ENCODE peak calls at places on chromosome 2, in eight cellular contexts. One of them, this sample, is unnamed.

GRCh38 chr2:134120160-134120717 is 133.6 kb upstream of the MGAT5 start:
- DNase-seq in astrocyte: no peak
- DNase-seq in thyroid gland: peak; percentile 37
- DNase-seq in NCI-H146: peak; percentile 52
- DNase-seq in sciatic nerve: peak; percentile 70
- DNase-seq in T-helper 17 cell: no peak
- DNase-seq in heart right ventricle: no peak
- DNase-seq in astrocyte of the spinal cord: peak; percentile 9
- DNase-seq in this sample: no peak

GRCh38 chr2:217743980-217744761 is 258.6 kb downstream of the TNS1 start:
- DNase-seq in NCI-H146: no peak
- DNase-seq in sciatic nerve: no peak
- DNase-seq in heart right ventricle: peak; percentile 55
- DNase-seq in astrocyte: no peak
- DNase-seq in astrocyte of the spinal cord: no peak
- DNase-seq in T-helper 17 cell: no peak
- DNase-seq in thyroid gland: no peak
- DNase-seq in this sample: no peak

GRCh38 chr2:38620282-38620977 is 17.7 kb upstream of the HNRNPLL start:
- DNase-seq in astrocyte: peak; percentile 66
- DNase-seq in astrocyte of the spinal cord: peak; percentile 81
- DNase-seq in T-helper 17 cell: no peak
- DNase-seq in heart right ventricle: no peak
- DNase-seq in NCI-H146: peak; percentile 18
- DNase-seq in sciatic nerve: no peak
- DNase-seq in thyroid gland: no peak
- DNase-seq in this sample: peak; percentile 62

GRCh38 chr2:72745679-72746368 is 80.0 kb downstream of the EXOC6B start:
- DNase-seq in T-helper 17 cell: no peak
- DNase-seq in sciatic nerve: no peak
- DNase-seq in thyroid gland: no peak
- DNase-seq in astrocyte: peak; percentile 46
- DNase-seq in NCI-H146: peak; percentile 66
- DNase-seq in heart right ventricle: peak; percentile 13
- DNase-seq in astrocyte of the spinal cord: peak; percentile 78
- DNase-seq in this sample: peak; percentile 41

GRCh38 chr2:25276569-25277465 is 64.9 kb downstream of the DNMT3A start:
- DNase-seq in astrocyte of the spinal cord: no peak
- DNase-seq in heart right ventricle: peak; percentile 64
- DNase-seq in sciatic nerve: peak; percentile 81
- DNase-seq in thyroid gland: peak; percentile 40
- DNase-seq in T-helper 17 cell: peak; percentile 74
- DNase-seq in astrocyte: no peak
- DNase-seq in NCI-H146: no peak
- DNase-seq in this sample: peak; percentile 78

GRCh38 chr2:72833084-72833714 is 7.4 kb upstream of the EXOC6B start:
- DNase-seq in sciatic nerve: no peak
- DNase-seq in astrocyte of the spinal cord: no peak
- DNase-seq in NCI-H146: peak; percentile 81
- DNase-seq in heart right ventricle: no peak
- DNase-seq in astrocyte: no peak
- DNase-seq in T-helper 17 cell: no peak
- DNase-seq in thyroid gland: no peak
- DNase-seq in this sample: no peak

GRCh38 chr2:174729797-174730529 is 34.3 kb downstream of the CHRNA1 start:
- DNase-seq in astrocyte of the spinal cord: no peak
- DNase-seq in heart right ventricle: no peak
- DNase-seq in NCI-H146: peak; percentile 37
- DNase-seq in thyroid gland: peak; percentile 8
- DNase-seq in sciatic nerve: no peak
- DNase-seq in T-helper 17 cell: peak; percentile 28
- DNase-seq in astrocyte: no peak
- DNase-seq in this sample: peak; percentile 84

GRCh38 chr2:158486970-158487325 is 30.2 kb downstream of the PKP4 start:
- DNase-seq in NCI-H146: no peak
- DNase-seq in heart right ventricle: no peak
- DNase-seq in T-helper 17 cell: no peak
- DNase-seq in astrocyte of the spinal cord: no peak
- DNase-seq in sciatic nerve: no peak
- DNase-seq in astrocyte: peak; percentile 61
- DNase-seq in thyroid gland: no peak
- DNase-seq in this sample: no peak

GRCh38 chr2:64288321-64288931 is 144.2 kb upstream of the PELI1 start:
- DNase-seq in astrocyte of the spinal cord: peak; percentile 83
- DNase-seq in T-helper 17 cell: no peak
- DNase-seq in NCI-H146: no peak
- DNase-seq in astrocyte: peak; percentile 69
- DNase-seq in sciatic nerve: no peak
- DNase-seq in thyroid gland: no peak
- DNase-seq in heart right ventricle: peak; percentile 50
- DNase-seq in this sample: peak; percentile 91

GRCh38 chr2:188623995-188624643 is 332.4 kb downstream of the GULP1 start:
- DNase-seq in astrocyte of the spinal cord: peak; percentile 86
- DNase-seq in astrocyte: peak; percentile 85
- DNase-seq in thyroid gland: no peak
- DNase-seq in T-helper 17 cell: no peak
- DNase-seq in sciatic nerve: no peak
- DNase-seq in NCI-H146: peak; percentile 41
- DNase-seq in heart right ventricle: no peak
- DNase-seq in this sample: no peak

GRCh38 chr2:189595412-189595811 is 14.8 kb upstream of the SLC40A1 start:
- DNase-seq in thyroid gland: no peak
- DNase-seq in sciatic nerve: no peak
- DNase-seq in heart right ventricle: no peak
- DNase-seq in astrocyte of the spinal cord: no peak
- DNase-seq in T-helper 17 cell: no peak
- DNase-seq in astrocyte: no peak
- DNase-seq in NCI-H146: no peak
- DNase-seq in this sample: no peak

GRCh38 chr2:213227458-213227857 is 56.8 kb upstream of the SPAG16 start:
- DNase-seq in T-helper 17 cell: no peak
- DNase-seq in sciatic nerve: no peak
- DNase-seq in NCI-H146: no peak
- DNase-seq in astrocyte of the spinal cord: peak; percentile 40
- DNase-seq in heart right ventricle: no peak
- DNase-seq in thyroid gland: no peak
- DNase-seq in astrocyte: peak; percentile 14
- DNase-seq in this sample: no peak

GRCh38 chr2:158715352-158715751 is 79.8 kb upstream of the DAPL1 start:
- DNase-seq in NCI-H146: no peak
- DNase-seq in sciatic nerve: no peak
- DNase-seq in astrocyte of the spinal cord: no peak
- DNase-seq in heart right ventricle: no peak
- DNase-seq in thyroid gland: no peak
- DNase-seq in T-helper 17 cell: no peak
- DNase-seq in astrocyte: no peak
- DNase-seq in this sample: no peak

GRCh38 chr2:34112161-34112560 is 513.1 kb upstream of the FAM98A start:
- DNase-seq in sciatic nerve: no peak
- DNase-seq in NCI-H146: no peak
- DNase-seq in thyroid gland: no peak
- DNase-seq in astrocyte of the spinal cord: no peak
- DNase-seq in T-helper 17 cell: no peak
- DNase-seq in astrocyte: no peak
- DNase-seq in heart right ventricle: no peak
- DNase-seq in this sample: no peak

GRCh38 chr2:102620367-102620766 is 1.0 kb downstream of the SLC9A2 start:
- DNase-seq in sciatic nerve: no peak
- DNase-seq in NCI-H146: peak; percentile 20
- DNase-seq in thyroid gland: peak; percentile 7
- DNase-seq in astrocyte of the spinal cord: no peak
- DNase-seq in heart right ventricle: no peak
- DNase-seq in astrocyte: no peak
- DNase-seq in T-helper 17 cell: no peak
- DNase-seq in this sample: no peak

GRCh38 chr2:46706264-46706983 is 209.2 kb downstream of the MCFD2 start:
- DNase-seq in astrocyte of the spinal cord: no peak
- DNase-seq in heart right ventricle: no peak
- DNase-seq in astrocyte: no peak
- DNase-seq in NCI-H146: no peak
- DNase-seq in thyroid gland: no peak
- DNase-seq in T-helper 17 cell: no peak
- DNase-seq in sciatic nerve: no peak
- DNase-seq in this sample: peak; percentile 36

GRCh38 chr2:120312861-120313694 is 32.9 kb upstream of the INHBB start:
- DNase-seq in sciatic nerve: peak; percentile 92
- DNase-seq in astrocyte of the spinal cord: peak; percentile 86
- DNase-seq in T-helper 17 cell: peak; percentile 64
- DNase-seq in astrocyte: peak; percentile 66
- DNase-seq in thyroid gland: peak; percentile 84
- DNase-seq in heart right ventricle: peak; percentile 86
- DNase-seq in NCI-H146: peak; percentile 72
- DNase-seq in this sample: peak; percentile 92

GRCh38 chr2:181683518-181684453 is 3.5 kb upstream of the NEUROD1 start:
- DNase-seq in T-helper 17 cell: no peak
- DNase-seq in sciatic nerve: no peak
- DNase-seq in astrocyte of the spinal cord: no peak
- DNase-seq in NCI-H146: peak; percentile 79
- DNase-seq in astrocyte: peak; percentile 12
- DNase-seq in heart right ventricle: no peak
- DNase-seq in thyroid gland: no peak
- DNase-seq in this sample: peak; percentile 68

GRCh38 chr2:179859523-179859922 is 1.9 kb downstream of the ZNF385B start:
- DNase-seq in astrocyte of the spinal cord: no peak
- DNase-seq in astrocyte: no peak
- DNase-seq in T-helper 17 cell: no peak
- DNase-seq in thyroid gland: no peak
- DNase-seq in heart right ventricle: no peak
- DNase-seq in NCI-H146: no peak
- DNase-seq in sciatic nerve: no peak
- DNase-seq in this sample: no peak